ENCODE peak calls at places on chromosomes 1 and 21, in five cellular contexts. One of them, this sample, is unnamed.

GRCh38 chr1:215421772-215422171 is 145.3 kb upstream of the KCTD3 start:
- ATAC-seq in HepG2: no peak
- ATAC-seq in GM12878: no peak
- ATAC-seq in K562: no peak
- ATAC-seq in upper lobe of left lung: no peak
- ATAC-seq in this sample: no peak

GRCh38 chr1:179586107-179586823 is 5.4 kb upstream of the TDRD5 start:
- ATAC-seq in HepG2: no peak
- ATAC-seq in GM12878: no peak
- ATAC-seq in K562: peak
- ATAC-seq in upper lobe of left lung: peak
- ATAC-seq in this sample: peak

GRCh38 chr1:43980255-43981134 is 1.5 kb downstream of the B4GALT2 start:
- ATAC-seq in HepG2: no peak
- ATAC-seq in GM12878: peak
- ATAC-seq in K562: no peak
- ATAC-seq in upper lobe of left lung: no peak
- ATAC-seq in this sample: no peak

GRCh38 chr1:54519709-54520108 is 28.3 kb upstream of the ACOT11 start:
- ATAC-seq in HepG2: peak
- ATAC-seq in GM12878: peak
- ATAC-seq in K562: peak
- ATAC-seq in upper lobe of left lung: no peak
- ATAC-seq in this sample: no peak

GRCh38 chr1:37761416-37762095 is 3.4 kb downstream of the EPHA10 start:
- ATAC-seq in HepG2: no peak
- ATAC-seq in GM12878: no peak
- ATAC-seq in K562: no peak
- ATAC-seq in upper lobe of left lung: no peak
- ATAC-seq in this sample: no peak

GRCh38 chr1:70990460-70991253 is 57.0 kb downstream of the PTGER3 start:
- ATAC-seq in HepG2: no peak
- ATAC-seq in GM12878: no peak
- ATAC-seq in K562: no peak
- ATAC-seq in upper lobe of left lung: no peak
- ATAC-seq in this sample: no peak

GRCh38 chr1:240801445-240801844 is 189.5 kb upstream of the GREM2 start:
- ATAC-seq in HepG2: no peak
- ATAC-seq in GM12878: no peak
- ATAC-seq in K562: no peak
- ATAC-seq in upper lobe of left lung: no peak
- ATAC-seq in this sample: no peak

GRCh38 chr1:233240839-233241682 is 54.5 kb downstream of the PCNX2 start:
- ATAC-seq in HepG2: peak
- ATAC-seq in GM12878: peak
- ATAC-seq in K562: peak
- ATAC-seq in upper lobe of left lung: peak
- ATAC-seq in this sample: peak

GRCh38 chr1:40630488-40631223 is 34.8 kb downstream of the RIMS3 start:
- ATAC-seq in HepG2: peak
- ATAC-seq in GM12878: peak
- ATAC-seq in K562: peak
- ATAC-seq in upper lobe of left lung: no peak
- ATAC-seq in this sample: no peak

GRCh38 chr1:221494670-221495069 is 247.2 kb downstream of the DUSP10 start:
- ATAC-seq in HepG2: peak
- ATAC-seq in GM12878: no peak
- ATAC-seq in K562: no peak
- ATAC-seq in upper lobe of left lung: no peak
- ATAC-seq in this sample: no peak

GRCh38 chr1:156062189-156062588 is 1.2 kb downstream of the RAB25 start:
- ATAC-seq in HepG2: peak
- ATAC-seq in GM12878: no peak
- ATAC-seq in K562: no peak
- ATAC-seq in upper lobe of left lung: no peak
- ATAC-seq in this sample: no peak

GRCh38 chr21:37074195-37074510 is 1.1 kb downstream of the TTC3 start:
- ATAC-seq in HepG2: peak
- ATAC-seq in GM12878: peak
- ATAC-seq in K562: peak
- ATAC-seq in upper lobe of left lung: no peak
- ATAC-seq in this sample: no peak

GRCh38 chr1:13583592-13583963 is at the start of gene PDPN:
- ATAC-seq in HepG2: no peak
- ATAC-seq in GM12878: no peak
- ATAC-seq in K562: no peak
- ATAC-seq in upper lobe of left lung: peak
- ATAC-seq in this sample: peak

GRCh38 chr1:63305043-63305442 is 17.3 kb upstream of the FOXD3 start:
- ATAC-seq in HepG2: no peak
- ATAC-seq in GM12878: no peak
- ATAC-seq in K562: no peak
- ATAC-seq in upper lobe of left lung: no peak
- ATAC-seq in this sample: no peak
- H3K27ac ChIP-seq in HepG2: no peak
- H3K27ac ChIP-seq in GM12878: no peak
- H3K27ac ChIP-seq in K562: no peak
- H3K27ac ChIP-seq in upper lobe of left lung: no peak
- H3K27ac ChIP-seq in this sample: no peak

GRCh38 chr1:20029178-20029912 is 40.6 kb upstream of the PLA2G5 start:
- ATAC-seq in HepG2: no peak
- ATAC-seq in GM12878: no peak
- ATAC-seq in K562: no peak
- ATAC-seq in upper lobe of left lung: no peak
- ATAC-seq in this sample: no peak
- TF ChIP-seq POLR2AphosphoS5 in HepG2: no peak
- TF ChIP-seq POLR2AphosphoS5 in GM12878: no peak
- TF ChIP-seq POLR2AphosphoS5 in K562: no peak
- TF ChIP-seq POLR2AphosphoS5 in upper lobe of left lung: no peak
- TF ChIP-seq POLR2AphosphoS5 in this sample: no peak

DNA sequence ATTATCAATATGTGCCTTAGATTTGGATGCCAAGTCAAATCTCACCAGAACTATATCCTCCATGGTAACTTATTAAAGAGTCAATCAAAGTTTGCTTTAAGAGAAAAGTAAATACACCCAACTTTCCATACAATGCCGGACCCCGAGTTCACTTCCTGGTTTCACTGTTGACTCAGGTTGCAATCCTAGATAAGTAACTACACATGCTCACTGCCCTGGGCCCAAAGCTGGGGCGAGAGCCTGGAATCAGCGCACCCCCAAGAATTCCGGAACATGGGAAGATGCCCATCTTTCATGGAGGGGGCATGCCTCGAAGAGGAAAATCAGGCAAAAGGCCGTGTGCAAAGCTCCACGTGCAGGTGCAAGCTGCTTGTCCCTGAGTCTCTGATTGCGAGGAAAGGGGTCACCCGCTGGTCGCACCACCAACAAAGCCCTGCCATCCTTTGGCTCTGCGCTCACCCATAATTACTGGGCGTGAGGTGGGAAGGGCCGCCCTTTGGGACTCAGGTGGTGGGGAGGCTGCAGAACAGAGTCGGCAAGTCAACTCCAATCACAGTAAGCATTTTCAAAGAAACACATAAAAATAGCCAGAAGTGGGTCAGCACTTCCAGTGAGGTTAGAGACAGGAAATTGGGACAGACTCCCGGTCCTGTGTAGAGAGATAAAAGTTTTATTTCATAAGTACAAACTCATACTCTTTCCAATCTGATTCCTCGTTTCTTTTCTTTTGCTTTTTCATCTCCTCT is 167.7 kb downstream of the TOMM20 start:
- ATAC-seq in HepG2: peak
- ATAC-seq in GM12878: no peak
- ATAC-seq in K562: no peak
- ATAC-seq in upper lobe of left lung: no peak
- ATAC-seq in this sample: no peak
- TF ChIP-seq EP300 in HepG2: peak
- TF ChIP-seq EP300 in GM12878: no peak
- TF ChIP-seq EP300 in K562: no peak
- TF ChIP-seq EP300 in upper lobe of left lung: no peak
- TF ChIP-seq EP300 in this sample: no peak

GRCh38 chr1:65435987-65436386 is 15.5 kb downstream of the LEPR start:
- ATAC-seq in HepG2: no peak
- ATAC-seq in GM12878: no peak
- ATAC-seq in K562: no peak
- ATAC-seq in upper lobe of left lung: no peak
- ATAC-seq in this sample: no peak

GRCh38 chr1:65437616-65438015 is 17.1 kb downstream of the LEPR start:
- ATAC-seq in HepG2: no peak
- ATAC-seq in GM12878: no peak
- ATAC-seq in K562: peak
- ATAC-seq in upper lobe of left lung: no peak
- ATAC-seq in this sample: no peak

GRCh38 chr1:65434255-65434654 is 13.8 kb downstream of the LEPR start:
- ATAC-seq in HepG2: no peak
- ATAC-seq in GM12878: no peak
- ATAC-seq in K562: no peak
- ATAC-seq in upper lobe of left lung: no peak
- ATAC-seq in this sample: no peak

GRCh38 chr1:65432918-65433317 is 12.4 kb downstream of the LEPR start:
- ATAC-seq in HepG2: no peak
- ATAC-seq in GM12878: no peak
- ATAC-seq in K562: no peak
- ATAC-seq in upper lobe of left lung: no peak
- ATAC-seq in this sample: no peak

GRCh38 chr1:65434760-65435159 is 14.3 kb downstream of the LEPR start:
- ATAC-seq in HepG2: no peak
- ATAC-seq in GM12878: no peak
- ATAC-seq in K562: no peak
- ATAC-seq in upper lobe of left lung: no peak
- ATAC-seq in this sample: no peak
- H3K27ac ChIP-seq in HepG2: no peak
- H3K27ac ChIP-seq in GM12878: no peak
- H3K27ac ChIP-seq in K562: no peak
- H3K27ac ChIP-seq in upper lobe of left lung: no peak
- H3K27ac ChIP-seq in this sample: no peak

GRCh38 chr1:62437273-62437945 is 560 bp downstream of the USP1 start:
- ATAC-seq in HepG2: peak
- ATAC-seq in GM12878: peak
- ATAC-seq in K562: peak
- ATAC-seq in upper lobe of left lung: peak
- ATAC-seq in this sample: no peak

GRCh38 chr1:62435231-62436038 is 1.4 kb upstream of the USP1 start:
- ATAC-seq in HepG2: peak
- ATAC-seq in GM12878: no peak
- ATAC-seq in K562: peak
- ATAC-seq in upper lobe of left lung: peak
- ATAC-seq in this sample: peak

GRCh38 chr1:62436039-62436465 is 797 bp upstream of the USP1 start:
- ATAC-seq in HepG2: peak
- ATAC-seq in GM12878: peak
- ATAC-seq in K562: peak
- ATAC-seq in upper lobe of left lung: peak
- ATAC-seq in this sample: peak

GRCh38 chr1:62438163-62438562 is 1.3 kb downstream of the USP1 start:
- ATAC-seq in HepG2: no peak
- ATAC-seq in GM12878: no peak
- ATAC-seq in K562: peak
- ATAC-seq in upper lobe of left lung: no peak
- ATAC-seq in this sample: no peak

GRCh38 chr1:62436466-62437272 is at the start of gene USP1:
- ATAC-seq in HepG2: peak
- ATAC-seq in GM12878: peak
- ATAC-seq in K562: peak
- ATAC-seq in upper lobe of left lung: peak
- ATAC-seq in this sample: peak
- TF ChIP-seq POLR2AphosphoS5 in HepG2: peak
- TF ChIP-seq POLR2AphosphoS5 in GM12878: peak
- TF ChIP-seq POLR2AphosphoS5 in K562: peak
- TF ChIP-seq POLR2AphosphoS5 in upper lobe of left lung: peak
- TF ChIP-seq POLR2AphosphoS5 in this sample: peak

DNA sequence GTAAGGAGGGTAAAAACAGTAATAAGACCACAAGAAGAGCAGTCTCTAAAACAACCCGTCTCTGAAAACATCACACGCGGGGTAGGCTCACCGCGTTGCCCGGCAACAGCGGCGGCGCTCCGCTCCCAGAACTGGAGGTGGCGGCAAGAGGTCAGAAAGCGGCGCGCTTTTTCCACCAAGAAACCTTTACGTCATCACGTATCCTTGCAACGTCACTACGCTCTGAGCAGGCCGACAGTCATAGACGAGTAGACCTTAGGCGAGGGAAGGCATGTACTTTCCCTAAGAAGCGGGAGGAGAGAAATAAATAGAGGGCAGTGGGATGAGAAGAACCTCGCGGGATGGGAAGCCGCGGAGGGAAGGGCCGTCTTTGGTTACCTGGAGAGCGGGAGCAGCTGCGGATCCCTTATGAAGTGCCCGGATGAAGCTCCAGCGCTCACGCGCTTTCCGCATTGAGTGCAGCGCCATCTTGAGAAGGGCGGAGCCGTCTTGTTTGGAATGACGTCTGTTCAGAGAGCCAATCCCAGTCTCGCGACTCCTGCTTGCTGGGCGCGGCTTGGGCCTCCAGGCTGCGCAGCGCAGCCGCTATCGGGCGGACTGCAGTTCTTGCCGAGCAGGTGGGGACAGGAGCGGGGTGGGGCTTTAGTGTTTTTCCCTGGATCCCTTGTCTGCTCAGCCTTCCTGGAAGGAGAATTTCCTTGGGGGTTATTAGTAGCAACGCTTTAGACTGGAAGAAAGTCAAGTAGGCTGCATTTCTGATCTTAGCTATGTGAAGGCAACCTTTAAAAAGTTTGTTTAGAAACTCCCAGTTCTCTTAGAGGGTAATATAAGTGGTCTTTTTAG is at the start of gene WARS2:
- ATAC-seq in HepG2: peak
- ATAC-seq in GM12878: peak
- ATAC-seq in K562: peak
- ATAC-seq in upper lobe of left lung: peak
- ATAC-seq in this sample: peak
- TF ChIP-seq EP300 in HepG2: no peak
- TF ChIP-seq EP300 in GM12878: no peak
- TF ChIP-seq EP300 in K562: peak
- TF ChIP-seq EP300 in upper lobe of left lung: no peak
- TF ChIP-seq EP300 in this sample: no peak